ENCODE peak calls at places on chromosomes 3 and 15, in four cellular contexts. J, R, D and Z are unnamed samples.

GRCh38 chr15:22956257-22956979 is 23.8 kb downstream of the CYFIP1 start:
- DNase-seq in J (no peak), R (no peak), D (no peak), Z (no peak)

GRCh38 chr3:35639251-35640185 is at the start of gene ARPP21:
- DNase-seq in J (no peak), R (no peak), D (peak), Z (no peak)

GRCh38 chr3:16399473-16399872 is 114.0 kb downstream of the RFTN1 start:
- DNase-seq in J (peak), R (no peak), D (no peak), Z (peak)

GRCh38 chr3:10521772-10522441 is 16.5 kb upstream of the ATP2B2 start:
- DNase-seq in J (no peak), R (no peak), D (no peak), Z (no peak)

GRCh38 chr15:49624046-49624445 is 3.2 kb downstream of the DTWD1 start:
- DNase-seq in J (peak), R (no peak), D (no peak), Z (no peak)

GRCh38 chr3:150238995-150239612 is 169.0 kb upstream of the TSC22D2 start:
- DNase-seq in J (no peak), R (no peak), D (no peak), Z (no peak)

GRCh38 chr3:108124337-108125150 is 33.7 kb upstream of the CD47 start:
- DNase-seq in J (no peak), R (no peak), D (peak), Z (no peak)

GRCh38 chr3:143011705-143012104 is 10.3 kb downstream of the U2SURP start:
- DNase-seq in J (no peak), R (no peak), D (no peak), Z (no peak)

GRCh38 chr15:49817100-49817499 is 196.3 kb downstream of the DTWD1 start:
- DNase-seq in J (no peak), R (no peak), D (no peak), Z (no peak)

GRCh38 chr3:61812517-61812916 is 251.1 kb downstream of the PTPRG start:
- DNase-seq in J (no peak), R (no peak), D (no peak), Z (no peak)

DNA sequence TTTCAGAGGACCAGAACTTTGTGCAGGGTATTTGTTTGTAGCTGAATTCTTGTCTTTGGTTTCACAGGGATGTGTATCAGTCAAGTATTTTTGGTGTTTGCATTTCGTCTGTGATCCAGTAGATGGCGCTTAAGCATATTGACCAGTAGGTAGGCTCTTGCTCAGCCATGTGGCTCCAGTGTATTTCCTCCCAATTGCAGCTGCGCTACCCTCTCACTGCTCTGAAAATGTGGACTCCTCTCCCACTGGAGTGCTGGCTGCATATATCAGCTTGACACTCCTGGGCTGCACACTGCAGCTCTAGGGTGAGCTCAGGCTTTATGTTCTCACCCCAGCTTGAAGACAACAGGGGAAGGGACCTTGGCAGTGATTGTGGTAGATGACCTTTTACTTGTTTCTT is 1264.3 kb upstream of the ALCAM start:
- DNase-seq in J (peak), R (no peak), D (peak), Z (no peak)
- TF ChIP-seq CTCF in J (peak), R (peak), D (peak), Z (no peak)

DNA sequence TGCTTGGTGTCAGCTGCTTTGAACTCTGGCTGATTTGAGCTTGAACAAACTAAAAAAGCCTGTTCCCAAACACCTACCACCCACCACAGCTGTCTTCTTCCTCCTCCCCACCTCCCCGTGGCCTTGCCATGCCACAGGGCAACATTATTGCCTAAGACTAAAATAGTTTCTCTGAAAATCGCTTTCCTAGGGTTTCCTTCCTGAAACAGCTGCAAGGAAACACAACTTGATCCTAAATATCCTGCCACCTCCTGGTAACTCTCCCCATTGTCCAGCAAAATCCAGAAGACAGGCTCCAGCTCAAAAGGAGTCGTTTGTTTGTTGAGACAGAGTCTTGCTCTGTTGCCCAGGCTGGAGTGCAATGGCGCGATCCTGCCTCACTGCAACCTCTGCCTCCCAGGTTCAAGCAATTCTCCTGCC is 193.9 kb upstream of the TPM1 start:
- DNase-seq in J (peak), R (no peak), D (no peak), Z (no peak)
- TF ChIP-seq CTCF in J (peak), R (no peak), D (no peak), Z (no peak)

GRCh38 chr3:169077394-169077906 is 586.1 kb downstream of the MECOM start:
- DNase-seq in J (no peak), R (no peak), D (no peak), Z (no peak)
- TF ChIP-seq CTCF in J (no peak), R (no peak), D (no peak), Z (no peak)

GRCh38 chr3:197001106-197001971 is 28.3 kb downstream of the MELTF start:
- DNase-seq in J (no peak), R (no peak), D (no peak), Z (no peak)

GRCh38 chr3:197003461-197004385 is 25.9 kb downstream of the MELTF start:
- DNase-seq in J (no peak), R (no peak), D (no peak), Z (no peak)

GRCh38 chr3:197000211-197000610 is 29.4 kb downstream of the MELTF start:
- DNase-seq in J (no peak), R (no peak), D (no peak), Z (no peak)

GRCh38 chr3:197001972-197002700 is 27.5 kb downstream of the MELTF start:
- DNase-seq in J (no peak), R (no peak), D (no peak), Z (no peak)

DNA sequence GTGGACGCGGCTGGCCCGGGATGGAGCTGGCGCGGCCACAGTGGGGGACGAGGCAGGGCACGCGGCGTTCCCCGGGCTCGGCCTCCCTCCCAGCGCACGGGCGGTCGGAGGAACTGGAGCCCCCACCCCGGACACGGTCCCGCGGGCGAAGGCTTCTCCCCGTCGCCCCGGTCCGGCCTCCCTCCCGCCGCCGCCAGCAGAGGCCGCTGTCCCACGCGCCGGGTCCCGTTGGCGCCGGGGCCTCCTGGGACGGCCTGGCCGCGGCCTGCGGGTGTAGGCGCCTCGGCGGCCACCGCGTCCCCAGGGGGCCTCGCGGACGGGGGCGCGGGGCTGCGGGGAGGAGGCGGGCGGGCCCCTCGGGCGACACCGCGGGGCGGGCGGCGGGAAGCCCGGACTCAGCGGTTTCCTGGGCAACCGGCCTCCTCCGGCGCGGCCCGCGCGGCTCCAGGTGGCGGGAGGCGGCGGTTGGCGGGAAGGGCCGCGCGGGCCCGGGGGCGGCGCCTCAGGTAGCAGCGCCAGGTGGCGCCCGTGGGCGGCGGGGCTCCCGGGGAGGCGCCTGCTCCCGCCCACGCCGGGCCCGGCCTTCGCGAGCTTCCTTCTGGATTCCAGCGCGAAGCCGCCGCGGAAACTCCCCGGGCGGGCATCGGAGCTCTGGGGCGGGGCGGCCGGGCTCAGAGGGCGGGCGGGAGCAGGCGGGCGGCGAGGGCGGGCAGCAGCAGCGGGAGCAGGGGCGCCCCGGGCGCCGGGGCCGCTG is 26.7 kb downstream of the MELTF start:
- DNase-seq in J (peak), R (no peak), D (peak), Z (peak)
- TF ChIP-seq CTCF in J (peak), R (peak), D (peak), Z (peak)

GRCh38 chr15:39543651-39544050 is 37.2 kb upstream of the THBS1 start:
- DNase-seq in J (no peak), R (no peak), D (no peak), Z (no peak)
- TF ChIP-seq CTCF in J (no peak), R (no peak), D (no peak), Z (no peak)

GRCh38 chr15:68372291-68372811 is 59.6 kb downstream of the ITGA11 start:
- DNase-seq in J (no peak), R (no peak), D (no peak), Z (no peak)
- TF ChIP-seq CTCF in J (peak), R (peak), D (no peak), Z (no peak)